ENCODE peak calls at places on chromosomes 4 and X, in five cellular contexts. O is breast epithelium, G is tibial nerve, K is neuronal stem cell, U is psoas muscle. D is an unnamed sample. For H3K4me1, the result is how much of the 10 kb centered on the place peaks cover.

GRCh38 chrX:20680998-20681397 is 414.3 kb upstream of the RPS6KA3 start:
- DNase-seq in K (no peak), U (no peak), O (no peak), G (no peak), D (no peak)

GRCh38 chrX:19017271-19017670 is 33.4 kb upstream of the PHKA2 start:
- DNase-seq in U (no peak), O (no peak), K (peak), G (no peak), D (no peak)

GRCh38 chr4:163540977-163541376 is 46.5 kb downstream of the TMA16 start:
- DNase-seq in U (no peak), K (no peak), O (no peak), G (no peak), D (no peak)

GRCh38 chrX:104430720-104431119 is 135.3 kb upstream of the IL1RAPL2 start:
- DNase-seq in G (no peak), K (no peak), O (no peak), U (no peak), D (no peak)

GRCh38 chr4:48331577-48332340 is 9.6 kb upstream of the SLAIN2 start:
- DNase-seq in K (no peak), G (no peak), O (no peak), U (no peak), D (no peak)

GRCh38 chrX:38618152-38618551 is 56.8 kb downstream of the TSPAN7 start:
- DNase-seq in K (no peak), O (no peak), U (no peak), G (no peak), D (no peak)

GRCh38 chrX:80285131-80285773 is 135.0 kb upstream of the TENT5D start:
- DNase-seq in K (peak), O (no peak), G (no peak), U (no peak), D (no peak)

GRCh38 chr4:72341432-72341820 is 227.6 kb downstream of the ADAMTS3 start:
- DNase-seq in K (no peak), U (no peak), O (no peak), G (no peak), D (no peak)

GRCh38 chr4:94298725-94299252 is 43.8 kb downstream of the HPGDS start:
- DNase-seq in U (no peak), O (no peak), G (no peak), K (no peak), D (no peak)

GRCh38 chr4:151236036-151236435 is 40.9 kb upstream of the PRSS48 start:
- DNase-seq in G (no peak), O (no peak), U (no peak), K (no peak), D (no peak)

GRCh38 chrX:155434906-155435743 is 23.3 kb downstream of the F8A3 start:
- DNase-seq in K (no peak), G (peak), U (peak), O (no peak), D (no peak)

GRCh38 chr4:3387943-3388348 is 53.8 kb upstream of the HGFAC start:
- DNase-seq in K (no peak), U (peak), O (peak), G (peak), D (no peak)

GRCh38 chrX:43882294-43882681 is at the start of gene MAOB:
- DNase-seq in G (no peak), U (peak), O (no peak), K (peak), D (no peak)

GRCh38 chr4:56134272-56134671 is 185.5 kb downstream of the CEP135 start:
- DNase-seq in K (no peak), G (no peak), O (no peak), U (no peak), D (no peak)

GRCh38 chr4:141802324-141802723 is 165.9 kb downstream of the IL15 start:
- DNase-seq in G (no peak), O (no peak), U (no peak), K (no peak), D (no peak)

GRCh38 chr4:80035336-80035735 is 37.7 kb downstream of the ANTXR2 start:
- DNase-seq in U (no peak), G (no peak), K (no peak), O (no peak), D (peak)

GRCh38 chr4:93759506-93759905 is 69.0 kb upstream of the ATOH1 start:
- DNase-seq in K (no peak), G (no peak), O (no peak), U (no peak), D (no peak)

GRCh38 chr4:96525901-96526300 is 686.0 kb downstream of the PDHA2 start:
- DNase-seq in G (no peak), O (no peak), K (no peak), U (no peak), D (no peak)

GRCh38 chr4:152522754-152523153 is 13.1 kb downstream of the FBXW7 start:
- DNase-seq in U (no peak), K (no peak), O (no peak), G (no peak), D (no peak)

GRCh38 chrX:46819136-46819535 is 17.7 kb upstream of the RP2 start:
- DNase-seq in K (no peak), O (peak), U (no peak), G (no peak), D (no peak)

GRCh38 chr4:7518871-7519637 is 84.3 kb upstream of the PSAPL1 start:
- DNase-seq in O (peak), U (no peak), G (no peak), K (no peak), D (no peak)

GRCh38 chr4:122480023-122480422 is 23.5 kb upstream of the IL2 start:
- DNase-seq in G (no peak), K (no peak), O (no peak), U (no peak), D (no peak)

GRCh38 chr4:39758176-39758575 is 60.2 kb downstream of the UBE2K start:
- DNase-seq in G (no peak), U (no peak), K (no peak), O (no peak), D (no peak)

GRCh38 chr4:1572521-1572920 is 111.6 kb downstream of the FAM53A start:
- DNase-seq in K (no peak), G (no peak), U (peak), O (no peak), D (no peak)

GRCh38 chr4:182556576-182556975 is 313.4 kb downstream of the TENM3 start:
- DNase-seq in U (no peak), G (no peak), K (no peak), O (no peak), D (no peak)

GRCh38 chrX:19381326-19381725 is 37.6 kb downstream of the PDHA1 start:
- DNase-seq in K (no peak), O (no peak), U (no peak), G (no peak), D (no peak)

GRCh38 chr4:88360256-88360655 is 18.4 kb upstream of the HERC6 start:
- DNase-seq in U (no peak), O (no peak), K (no peak), G (no peak), D (no peak)

GRCh38 chr4:173121044-173121685 is 47.4 kb upstream of the GALNT7 start:
- DNase-seq in U (no peak), K (no peak), O (no peak), G (no peak), D (no peak)

DNA sequence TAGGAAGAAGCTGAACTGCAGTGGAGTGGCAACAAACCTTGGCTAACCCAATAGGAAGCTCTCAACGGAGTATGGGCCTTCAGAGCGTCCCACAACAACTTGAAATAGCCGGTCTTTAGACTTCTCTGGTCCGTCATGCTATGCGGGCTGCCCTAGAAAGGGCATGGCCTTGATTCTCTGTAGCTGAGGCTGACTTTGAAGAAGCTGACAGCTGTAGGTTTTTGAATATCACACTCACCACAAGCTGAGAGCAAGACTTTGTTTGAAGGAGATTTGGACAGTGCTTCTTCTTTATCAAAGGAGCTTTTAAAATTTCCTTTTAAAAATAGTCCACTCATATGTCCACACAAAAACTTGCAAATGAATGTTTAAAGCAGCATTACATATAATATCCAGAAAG is 322.9 kb downstream of the CAMK2D start:
- DNase-seq in O (no peak), G (no peak), U (no peak), K (no peak), D (no peak)
- H3K4me1 ChIP-seq in O (under half), G (under half), U (under half), K (under half), D (under half)

GRCh38 chr4:184450045-184450444 is 24.3 kb downstream of the IRF2 start:
- DNase-seq in U (no peak), G (no peak), K (no peak), O (no peak), D (no peak)
- H3K4me1 ChIP-seq in U (half or more), G (under half), K (under half), O (under half), D (under half)

DNA sequence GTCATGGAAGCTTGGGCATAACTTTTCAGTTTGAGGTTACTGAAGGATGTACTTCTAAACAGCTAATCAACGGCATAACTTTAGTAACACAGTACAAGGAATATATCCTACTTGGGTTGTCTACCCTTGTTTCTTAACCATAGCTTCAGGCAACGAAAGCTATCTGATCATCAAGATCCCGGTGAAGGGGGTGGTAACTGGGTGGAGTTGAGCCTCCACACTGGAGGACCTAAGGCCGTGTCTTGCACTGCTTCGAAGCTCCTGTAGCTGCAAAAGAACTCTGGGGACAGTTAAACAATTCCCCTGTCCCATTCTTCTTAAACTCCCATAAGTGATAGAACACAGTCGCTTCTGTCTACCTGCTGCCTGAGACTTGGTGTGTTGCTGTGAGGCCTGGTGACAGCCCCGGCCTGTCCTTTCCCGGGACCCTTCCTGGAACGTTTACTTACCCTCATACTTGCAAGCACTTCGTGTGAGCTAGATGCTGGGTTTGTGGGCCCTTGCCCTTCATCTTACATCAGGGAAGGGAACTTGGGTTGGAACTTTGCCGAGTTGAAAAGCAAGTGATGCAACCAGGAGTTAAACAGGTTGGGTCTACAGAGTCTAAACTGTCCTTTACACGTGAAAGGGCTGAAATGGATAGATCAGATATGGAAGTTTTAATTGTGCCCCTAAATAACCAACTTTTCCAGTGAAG is 5.8 kb upstream of the WDR1 start:
- DNase-seq in K (no peak), O (no peak), U (no peak), G (no peak), D (no peak)
- H3K4me1 ChIP-seq in K (under half), O (under half), U (under half), G (under half), D (under half)

DNA sequence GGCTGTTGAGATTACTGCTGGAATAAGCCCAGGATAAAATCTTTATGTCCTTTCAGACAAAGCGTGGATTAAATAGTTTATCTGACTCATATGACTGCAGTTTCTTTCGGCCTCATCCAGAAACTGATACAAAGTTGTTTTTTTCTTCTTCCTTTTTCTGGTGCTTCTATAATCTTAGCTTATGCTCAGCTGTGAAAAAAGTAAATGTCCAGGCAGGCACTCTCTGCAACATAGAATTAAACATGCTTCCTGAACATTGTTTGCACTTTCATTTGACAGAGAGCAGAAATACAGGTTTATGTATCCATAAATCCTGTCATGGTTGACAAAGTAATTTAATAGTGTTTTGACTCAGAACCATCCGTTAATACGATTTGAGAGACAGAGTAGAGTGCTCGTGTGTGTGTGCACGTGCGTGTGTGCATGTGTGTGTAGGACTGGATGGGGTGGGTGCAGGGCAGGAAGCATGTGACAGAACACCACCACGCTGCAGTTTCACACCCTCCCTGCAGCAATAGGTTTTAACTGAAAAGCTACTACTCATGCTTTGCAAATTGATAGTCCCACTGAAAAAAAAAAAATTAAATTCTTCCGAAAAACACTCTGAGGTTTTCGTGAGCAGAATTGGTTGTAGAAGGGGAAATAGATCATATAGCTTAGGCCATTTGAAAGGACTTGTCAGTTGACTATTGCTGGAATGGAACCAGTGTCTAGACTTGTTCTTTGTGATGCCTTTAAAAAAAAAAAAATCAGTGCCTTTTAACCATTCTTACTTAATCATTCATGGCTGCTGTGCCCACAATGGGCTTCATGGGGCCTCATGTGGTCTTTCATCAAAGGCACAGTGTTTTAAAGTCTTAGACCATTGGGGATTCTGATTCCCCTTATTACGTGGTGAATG is 139.0 kb downstream of the AFF1 start:
- DNase-seq in O (no peak), U (no peak), K (no peak), G (peak), D (no peak)
- H3K4me1 ChIP-seq in O (under half), U (half or more), K (under half), G (under half), D (under half)

GRCh38 chr4:185755451-185755850 is 56.5 kb downstream of the SORBS2 start:
- DNase-seq in U (no peak), G (no peak), K (no peak), O (no peak), D (no peak)

GRCh38 chr4:185752881-185753280 is 59.1 kb downstream of the SORBS2 start:
- DNase-seq in G (no peak), O (no peak), U (no peak), K (no peak), D (no peak)

GRCh38 chr4:185754961-185755360 is 57.0 kb downstream of the SORBS2 start:
- DNase-seq in K (no peak), G (no peak), U (no peak), O (no peak), D (no peak)

GRCh38 chr4:185761352-185762235 is 50.4 kb downstream of the SORBS2 start:
- DNase-seq in O (no peak), U (no peak), G (no peak), K (no peak), D (no peak)

GRCh38 chr4:185758807-185759206 is 53.2 kb downstream of the SORBS2 start:
- DNase-seq in K (no peak), O (no peak), G (no peak), U (no peak), D (no peak)
- H3K4me1 ChIP-seq in K (under half), O (under half), G (under half), U (under half), D (under half)

GRCh38 chrX:56763556-56764152 is 34.6 kb downstream of the NBDY start:
- DNase-seq in G (no peak), U (peak), K (no peak), O (peak), D (peak)
- H3K4me1 ChIP-seq in G (under half), U (under half), K (under half), O (under half), D (under half)

DNA sequence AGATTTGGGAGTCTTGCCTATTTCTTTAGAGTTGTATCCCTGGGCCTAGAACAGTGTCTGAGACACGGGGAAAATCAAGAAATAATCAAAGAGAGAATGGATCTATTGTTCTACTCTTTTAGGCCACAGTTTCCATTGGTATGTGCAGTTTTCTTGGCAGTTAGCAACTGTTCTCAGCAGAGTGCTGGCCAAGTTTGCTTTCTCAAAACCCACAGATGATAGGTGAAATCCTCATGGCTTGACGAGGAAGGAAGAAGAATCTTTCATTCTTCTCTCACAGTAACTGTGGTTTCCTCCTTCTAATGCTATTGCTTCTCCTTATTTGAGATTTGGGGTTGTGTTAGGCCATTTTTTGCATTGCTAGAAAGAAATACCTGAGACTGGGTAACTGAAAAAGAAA is 42.2 kb downstream of the AGA start:
- DNase-seq in G (no peak), O (no peak), K (no peak), U (no peak), D (no peak)
- H3K4me1 ChIP-seq in G (under half), O (under half), K (under half), U (under half), D (under half)

GRCh38 chr4:159015862-159016261 is 87.0 kb upstream of the RAPGEF2 start:
- DNase-seq in G (no peak), K (no peak), O (no peak), U (no peak), D (no peak)

GRCh38 chr4:159019356-159019755 is 83.5 kb upstream of the RAPGEF2 start:
- DNase-seq in K (no peak), G (no peak), O (no peak), U (no peak), D (no peak)

GRCh38 chr4:159018062-159018629 is 84.7 kb upstream of the RAPGEF2 start:
- DNase-seq in U (no peak), G (no peak), O (no peak), K (no peak), D (no peak)

GRCh38 chr4:159016527-159017137 is 86.2 kb upstream of the RAPGEF2 start:
- DNase-seq in G (no peak), K (peak), U (no peak), O (no peak), D (no peak)

GRCh38 chr4:159017323-159018036 is 85.4 kb upstream of the RAPGEF2 start:
- DNase-seq in G (no peak), O (no peak), U (no peak), K (no peak), D (no peak)
- H3K4me1 ChIP-seq in G (under half), O (under half), U (under half), K (under half), D (under half)

D was measured in effector memory CD4-positive, alpha-beta T cell.